ENCODE peak calls at places on chromosome 3, in seven cellular contexts. One of them, this sample, is unnamed.

GRCh38 chr3:45143673-45144670 is 2.2 kb downstream of the CDCP1 start:
- DNase-seq in adrenal gland: no peak
- DNase-seq in transverse colon: no peak
- DNase-seq in lower leg skin: no peak
- DNase-seq in upper lobe of left lung: no peak
- DNase-seq in heart left ventricle: no peak
- DNase-seq in uterus: no peak
- DNase-seq in this sample: no peak

GRCh38 chr3:113166719-113167492 is 44.5 kb upstream of the BOC start:
- DNase-seq in adrenal gland: peak
- DNase-seq in transverse colon: peak
- DNase-seq in lower leg skin: peak
- DNase-seq in upper lobe of left lung: no peak
- DNase-seq in heart left ventricle: peak
- DNase-seq in uterus: peak
- DNase-seq in this sample: no peak

GRCh38 chr3:133576169-133576568 is 2.7 kb downstream of the CDV3 start:
- DNase-seq in adrenal gland: no peak
- DNase-seq in transverse colon: no peak
- DNase-seq in lower leg skin: no peak
- DNase-seq in upper lobe of left lung: no peak
- DNase-seq in heart left ventricle: no peak
- DNase-seq in uterus: no peak
- DNase-seq in this sample: no peak

GRCh38 chr3:158770254-158771017 is 31.4 kb upstream of the MFSD1 start:
- DNase-seq in adrenal gland: no peak
- DNase-seq in transverse colon: no peak
- DNase-seq in lower leg skin: no peak
- DNase-seq in upper lobe of left lung: no peak
- DNase-seq in heart left ventricle: no peak
- DNase-seq in uterus: no peak
- DNase-seq in this sample: no peak

GRCh38 chr3:190696777-190697501 is 165.6 kb downstream of the GMNC start:
- DNase-seq in adrenal gland: peak
- DNase-seq in transverse colon: no peak
- DNase-seq in lower leg skin: no peak
- DNase-seq in upper lobe of left lung: no peak
- DNase-seq in heart left ventricle: no peak
- DNase-seq in uterus: no peak
- DNase-seq in this sample: no peak

GRCh38 chr3:16124636-16125035 is 49.8 kb upstream of the GALNT15 start:
- DNase-seq in adrenal gland: no peak
- DNase-seq in transverse colon: no peak
- DNase-seq in lower leg skin: no peak
- DNase-seq in upper lobe of left lung: no peak
- DNase-seq in heart left ventricle: no peak
- DNase-seq in uterus: no peak
- DNase-seq in this sample: no peak

GRCh38 chr3:99808163-99808794 is 9.4 kb upstream of the CMSS1 start:
- DNase-seq in adrenal gland: peak
- DNase-seq in transverse colon: peak
- DNase-seq in lower leg skin: no peak
- DNase-seq in upper lobe of left lung: no peak
- DNase-seq in heart left ventricle: peak
- DNase-seq in uterus: no peak
- DNase-seq in this sample: no peak

GRCh38 chr3:134407247-134407640 is 33.0 kb upstream of the AMOTL2 start:
- DNase-seq in adrenal gland: no peak
- DNase-seq in transverse colon: no peak
- DNase-seq in lower leg skin: no peak
- DNase-seq in upper lobe of left lung: no peak
- DNase-seq in heart left ventricle: no peak
- DNase-seq in uterus: no peak
- DNase-seq in this sample: no peak

GRCh38 chr3:158492685-158493084 is 78.3 kb upstream of the MLF1 start:
- DNase-seq in adrenal gland: no peak
- DNase-seq in transverse colon: no peak
- DNase-seq in lower leg skin: no peak
- DNase-seq in upper lobe of left lung: no peak
- DNase-seq in heart left ventricle: no peak
- DNase-seq in uterus: no peak
- DNase-seq in this sample: no peak

GRCh38 chr3:127350172-127351050 is 62.6 kb upstream of the PRR20G start:
- DNase-seq in adrenal gland: no peak
- DNase-seq in transverse colon: no peak
- DNase-seq in lower leg skin: no peak
- DNase-seq in upper lobe of left lung: peak
- DNase-seq in heart left ventricle: no peak
- DNase-seq in uterus: no peak
- DNase-seq in this sample: no peak

GRCh38 chr3:37806505-37807291 is 55.0 kb upstream of the CTDSPL start:
- DNase-seq in adrenal gland: no peak
- DNase-seq in transverse colon: peak
- DNase-seq in lower leg skin: peak
- DNase-seq in upper lobe of left lung: peak
- DNase-seq in heart left ventricle: no peak
- DNase-seq in uterus: no peak
- DNase-seq in this sample: no peak

GRCh38 chr3:164640586-164640985 is 437.7 kb downstream of the SI start:
- DNase-seq in adrenal gland: no peak
- DNase-seq in transverse colon: no peak
- DNase-seq in lower leg skin: no peak
- DNase-seq in upper lobe of left lung: no peak
- DNase-seq in heart left ventricle: no peak
- DNase-seq in uterus: no peak
- DNase-seq in this sample: no peak

GRCh38 chr3:14788644-14789043 is 30.1 kb upstream of the FGD5 start:
- DNase-seq in adrenal gland: no peak
- DNase-seq in transverse colon: no peak
- DNase-seq in lower leg skin: peak
- DNase-seq in upper lobe of left lung: no peak
- DNase-seq in heart left ventricle: no peak
- DNase-seq in uterus: no peak
- DNase-seq in this sample: no peak

GRCh38 chr3:72338082-72338941 is 509.9 kb downstream of the SHQ1 start:
- DNase-seq in adrenal gland: no peak
- DNase-seq in transverse colon: no peak
- DNase-seq in lower leg skin: peak
- DNase-seq in upper lobe of left lung: no peak
- DNase-seq in heart left ventricle: no peak
- DNase-seq in uterus: no peak
- DNase-seq in this sample: no peak

GRCh38 chr3:159817571-159817970 is 171.1 kb upstream of the IL12A start:
- DNase-seq in adrenal gland: no peak
- DNase-seq in transverse colon: no peak
- DNase-seq in lower leg skin: no peak
- DNase-seq in upper lobe of left lung: no peak
- DNase-seq in heart left ventricle: no peak
- DNase-seq in uterus: no peak
- DNase-seq in this sample: no peak

GRCh38 chr3:45965281-45966052 is 22.2 kb downstream of the CXCR6 start:
- DNase-seq in adrenal gland: no peak
- DNase-seq in transverse colon: no peak
- DNase-seq in lower leg skin: peak
- DNase-seq in upper lobe of left lung: no peak
- DNase-seq in heart left ventricle: no peak
- DNase-seq in uterus: no peak
- DNase-seq in this sample: no peak

GRCh38 chr3:133464573-133464972 is 64.7 kb downstream of the BFSP2 start:
- DNase-seq in adrenal gland: no peak
- DNase-seq in transverse colon: no peak
- DNase-seq in lower leg skin: no peak
- DNase-seq in upper lobe of left lung: no peak
- DNase-seq in heart left ventricle: no peak
- DNase-seq in uterus: no peak
- DNase-seq in this sample: no peak

GRCh38 chr3:24496529-24497482 is 2.2 kb upstream of the THRB start:
- DNase-seq in adrenal gland: peak
- DNase-seq in transverse colon: peak
- DNase-seq in lower leg skin: peak
- DNase-seq in upper lobe of left lung: peak
- DNase-seq in heart left ventricle: peak
- DNase-seq in uterus: peak
- DNase-seq in this sample: no peak

GRCh38 chr3:24494616-24495333 is at the start of gene THRB:
- DNase-seq in adrenal gland: peak
- DNase-seq in transverse colon: peak
- DNase-seq in lower leg skin: peak
- DNase-seq in upper lobe of left lung: peak
- DNase-seq in heart left ventricle: peak
- DNase-seq in uterus: peak
- DNase-seq in this sample: peak

GRCh38 chr3:24493951-24494615 is 567 bp downstream of the THRB start:
- DNase-seq in adrenal gland: peak
- DNase-seq in transverse colon: peak
- DNase-seq in lower leg skin: peak
- DNase-seq in upper lobe of left lung: peak
- DNase-seq in heart left ventricle: peak
- DNase-seq in uterus: peak
- DNase-seq in this sample: no peak

GRCh38 chr3:24492971-24493551 is 1.6 kb downstream of the THRB start:
- DNase-seq in adrenal gland: no peak
- DNase-seq in transverse colon: no peak
- DNase-seq in lower leg skin: no peak
- DNase-seq in upper lobe of left lung: no peak
- DNase-seq in heart left ventricle: no peak
- DNase-seq in uterus: no peak
- DNase-seq in this sample: no peak

GRCh38 chr3:24495334-24495994 is 814 bp upstream of the THRB start:
- DNase-seq in adrenal gland: peak
- DNase-seq in transverse colon: peak
- DNase-seq in lower leg skin: peak
- DNase-seq in upper lobe of left lung: peak
- DNase-seq in heart left ventricle: peak
- DNase-seq in uterus: peak
- DNase-seq in this sample: no peak
- TF ChIP-seq POLR2A in adrenal gland: peak
- TF ChIP-seq POLR2A in transverse colon: peak
- TF ChIP-seq POLR2A in lower leg skin: no peak
- TF ChIP-seq POLR2A in upper lobe of left lung: peak
- TF ChIP-seq POLR2A in heart left ventricle: no peak
- TF ChIP-seq POLR2A in uterus: no peak
- TF ChIP-seq POLR2A in this sample: no peak

DNA sequence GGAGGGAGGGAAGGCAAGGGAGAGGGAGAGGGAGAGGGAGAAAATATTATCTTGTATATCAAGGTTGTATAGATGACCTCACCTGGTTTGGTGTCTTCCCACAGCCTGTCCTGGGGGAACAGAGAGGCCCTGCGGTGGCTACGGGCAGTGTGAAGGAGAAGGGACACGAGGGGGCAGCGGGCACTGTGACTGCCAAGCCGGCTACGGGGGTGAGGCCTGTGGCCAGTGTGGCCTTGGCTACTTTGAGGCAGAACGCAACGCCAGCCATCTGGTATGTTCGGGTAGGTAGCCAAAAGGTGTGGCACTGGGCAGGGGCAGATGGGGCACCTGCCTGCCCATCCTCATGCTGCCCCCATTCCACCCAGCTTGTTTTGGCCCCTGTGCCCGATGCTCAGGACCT is 7.1 kb downstream of the CRELD1 start:
- DNase-seq in adrenal gland: no peak
- DNase-seq in transverse colon: no peak
- DNase-seq in lower leg skin: no peak
- DNase-seq in upper lobe of left lung: no peak
- DNase-seq in heart left ventricle: no peak
- DNase-seq in uterus: no peak
- DNase-seq in this sample: no peak
- TF ChIP-seq POLR2A in adrenal gland: no peak
- TF ChIP-seq POLR2A in transverse colon: no peak
- TF ChIP-seq POLR2A in lower leg skin: no peak
- TF ChIP-seq POLR2A in upper lobe of left lung: no peak
- TF ChIP-seq POLR2A in heart left ventricle: no peak
- TF ChIP-seq POLR2A in uterus: no peak
- TF ChIP-seq POLR2A in this sample: no peak

GRCh38 chr3:157175678-157176077 is 15.7 kb upstream of the CCNL1 start:
- DNase-seq in adrenal gland: peak
- DNase-seq in transverse colon: peak
- DNase-seq in lower leg skin: peak
- DNase-seq in upper lobe of left lung: peak
- DNase-seq in heart left ventricle: no peak
- DNase-seq in uterus: no peak
- DNase-seq in this sample: peak

GRCh38 chr3:157176108-157176507 is 16.2 kb upstream of the CCNL1 start:
- DNase-seq in adrenal gland: no peak
- DNase-seq in transverse colon: no peak
- DNase-seq in lower leg skin: no peak
- DNase-seq in upper lobe of left lung: no peak
- DNase-seq in heart left ventricle: no peak
- DNase-seq in uterus: no peak
- DNase-seq in this sample: no peak

GRCh38 chr3:157172746-157173145 is 12.8 kb upstream of the CCNL1 start:
- DNase-seq in adrenal gland: no peak
- DNase-seq in transverse colon: no peak
- DNase-seq in lower leg skin: no peak
- DNase-seq in upper lobe of left lung: no peak
- DNase-seq in heart left ventricle: no peak
- DNase-seq in uterus: no peak
- DNase-seq in this sample: no peak

GRCh38 chr3:157174616-157175498 is 14.9 kb upstream of the CCNL1 start:
- DNase-seq in adrenal gland: peak
- DNase-seq in transverse colon: peak
- DNase-seq in lower leg skin: peak
- DNase-seq in upper lobe of left lung: peak
- DNase-seq in heart left ventricle: peak
- DNase-seq in uterus: peak
- DNase-seq in this sample: peak

DNA sequence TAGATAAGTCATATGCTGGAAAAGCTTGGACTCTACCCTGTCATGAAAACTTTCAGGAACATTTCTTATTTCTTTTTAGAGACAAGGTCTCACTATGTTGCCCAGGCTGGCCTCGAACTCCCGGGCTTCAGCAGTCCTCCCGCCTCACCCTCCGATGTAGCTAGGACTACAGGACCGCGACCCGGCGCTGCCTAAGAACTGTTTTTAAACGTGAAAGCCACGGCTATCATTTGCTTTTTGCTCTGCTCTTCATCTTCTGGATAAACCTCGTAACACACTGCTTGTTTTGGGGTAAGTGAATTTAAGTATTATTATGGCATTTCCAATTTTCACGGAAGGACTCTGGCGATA is 14.3 kb upstream of the CCNL1 start:
- DNase-seq in adrenal gland: peak
- DNase-seq in transverse colon: peak
- DNase-seq in lower leg skin: peak
- DNase-seq in upper lobe of left lung: peak
- DNase-seq in heart left ventricle: no peak
- DNase-seq in uterus: no peak
- DNase-seq in this sample: no peak
- TF ChIP-seq POLR2A in adrenal gland: no peak
- TF ChIP-seq POLR2A in transverse colon: no peak
- TF ChIP-seq POLR2A in lower leg skin: no peak
- TF ChIP-seq POLR2A in upper lobe of left lung: no peak
- TF ChIP-seq POLR2A in heart left ventricle: no peak
- TF ChIP-seq POLR2A in uterus: no peak
- TF ChIP-seq POLR2A in this sample: no peak

DNA sequence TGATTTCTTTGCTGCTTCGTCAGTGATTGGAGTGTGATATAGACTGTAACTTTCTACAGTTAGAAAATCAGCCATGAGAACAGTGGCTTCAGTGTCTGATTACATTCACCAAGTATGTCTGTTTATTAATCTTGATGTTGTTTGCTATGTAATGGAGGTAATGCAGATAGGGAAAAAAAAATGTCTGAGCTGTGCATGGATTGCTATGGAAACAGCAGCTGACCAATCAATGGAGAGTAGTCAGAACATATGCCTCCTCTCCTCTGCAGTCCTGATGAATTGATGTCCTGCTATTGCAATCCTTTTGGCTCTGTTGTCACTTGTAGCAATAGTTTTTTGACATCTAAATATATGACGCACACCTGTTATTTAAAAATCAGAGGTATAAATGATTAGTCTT is 72.2 kb upstream of the GAP43 start:
- DNase-seq in adrenal gland: no peak
- DNase-seq in transverse colon: no peak
- DNase-seq in lower leg skin: no peak
- DNase-seq in upper lobe of left lung: no peak
- DNase-seq in heart left ventricle: no peak
- DNase-seq in uterus: no peak
- DNase-seq in this sample: no peak
- TF ChIP-seq POLR2A in adrenal gland: no peak
- TF ChIP-seq POLR2A in transverse colon: no peak
- TF ChIP-seq POLR2A in lower leg skin: no peak
- TF ChIP-seq POLR2A in upper lobe of left lung: no peak
- TF ChIP-seq POLR2A in heart left ventricle: no peak
- TF ChIP-seq POLR2A in uterus: no peak
- TF ChIP-seq POLR2A in this sample: no peak